ENCODE peak calls at places on chromosomes 1 and 21, in seven cellular contexts. B is fibroblast of the aortic adventitia; F is endothelial cell; E is CD8-positive, alpha-beta T cell; V is choroid plexus epithelial cell; I is fibroblast of lung; N is Peyer's patch. J is an unnamed sample.

GRCh38 chr1:21641967-21642366 is 27.2 kb downstream of the RAP1GAP start:
- DNase-seq in B (no peak), F (no peak), E (no peak), V (no peak), I (no peak), N (no peak), J (no peak)

GRCh38 chr1:182589520-182589919 is 464 bp upstream of the RNASEL start:
- DNase-seq in B (no peak), F (no peak), E (no peak), V (no peak), I (no peak), N (no peak), J (no peak)

GRCh38 chr1:234541281-234541975 is 62.4 kb upstream of the TARBP1 start:
- DNase-seq in B (peak; percentile 68), F (no peak), E (no peak), V (no peak), I (peak; percentile 73), N (no peak), J (no peak)

GRCh38 chr1:102772831-102773230 is 335.5 kb downstream of the COL11A1 start:
- DNase-seq in B (no peak), F (no peak), E (no peak), V (peak; percentile 2), I (no peak), N (no peak), J (no peak)

GRCh38 chr21:35035116-35035515 is 14.0 kb downstream of the RUNX1 start:
- DNase-seq in B (no peak), F (no peak), E (no peak), V (no peak), I (no peak), N (no peak), J (no peak)

GRCh38 chr1:212683357-212683722 is 16.3 kb downstream of the BATF3 start:
- DNase-seq in B (no peak), F (no peak), E (peak; percentile 13), V (no peak), I (no peak), N (peak; percentile 66), J (peak; percentile 79)

GRCh38 chr1:3066250-3066711 is 2.7 kb upstream of the PRDM16 start:
- DNase-seq in B (no peak), F (peak; percentile 70), E (no peak), V (no peak), I (no peak), N (no peak), J (no peak)

GRCh38 chr1:234484991-234485739 is 6.2 kb upstream of the TARBP1 start:
- DNase-seq in B (no peak), F (no peak), E (no peak), V (no peak), I (no peak), N (no peak), J (no peak)

GRCh38 chr1:53938136-53938830 is 7.2 kb downstream of the IFT25 start:
- DNase-seq in B (no peak), F (no peak), E (no peak), V (peak; percentile 22), I (peak; percentile 79), N (no peak), J (no peak)

GRCh38 chr1:19038096-19038495 is 81.6 kb upstream of the IFFO2 start:
- DNase-seq in B (no peak), F (no peak), E (no peak), V (no peak), I (no peak), N (no peak), J (no peak)

GRCh38 chr1:62391369-62391971 is 45.4 kb upstream of the USP1 start:
- DNase-seq in B (no peak), F (peak; percentile 58), E (no peak), V (no peak), I (no peak), N (no peak), J (peak; percentile 40)
- TF ChIP-seq CTCF in B (peak; percentile 40), F (peak; percentile 86), E (no peak), V (peak; percentile 53), I (peak; percentile 29), N (no peak), J (peak; percentile 45)

DNA sequence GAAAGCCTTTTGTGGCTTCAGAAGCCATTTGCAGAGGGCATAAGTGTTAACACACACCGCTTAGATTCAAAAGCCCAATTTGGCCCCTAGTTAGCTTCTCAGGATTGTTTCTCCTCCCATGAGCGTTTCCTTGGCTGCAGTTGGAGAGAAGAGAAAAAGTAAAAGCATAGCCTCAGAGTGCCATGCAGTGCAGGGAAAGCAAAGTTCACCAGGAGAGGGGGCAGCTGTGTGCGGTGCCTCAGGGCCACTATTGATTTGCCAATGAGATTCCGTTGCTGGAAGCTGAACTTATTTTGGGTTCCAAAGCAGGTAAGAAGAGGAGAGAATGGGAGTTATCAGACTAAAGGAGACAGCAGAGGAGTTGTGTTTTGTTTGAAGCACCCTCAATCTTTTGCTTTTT is 102.4 kb downstream of the SELENOF start:
- DNase-seq in B (no peak), F (no peak), E (no peak), V (no peak), I (no peak), N (no peak), J (no peak)
- TF ChIP-seq CTCF in B (no peak), F (no peak), E (no peak), V (peak; percentile 6), I (no peak), N (no peak), J (no peak)

DNA sequence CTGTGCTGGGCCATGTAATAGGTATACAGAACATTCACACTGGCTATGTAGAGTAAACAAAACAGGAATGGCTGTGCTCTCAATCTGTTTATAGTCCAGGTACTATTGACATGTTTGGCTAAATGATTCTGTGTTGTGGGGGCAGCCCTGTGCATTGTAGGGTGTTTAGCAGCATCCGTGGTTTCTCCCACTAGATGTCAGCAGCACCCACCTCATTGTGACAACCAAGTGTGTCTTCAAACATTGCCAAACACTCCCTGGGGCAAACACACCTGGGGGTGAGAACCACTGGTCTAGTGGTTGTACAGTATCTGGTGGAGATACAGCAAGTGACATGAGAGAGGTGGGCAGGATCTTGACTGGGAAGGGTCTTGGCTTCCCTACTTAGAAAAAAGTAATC is 80.4 kb upstream of the SPATA6 start:
- DNase-seq in B (no peak), F (no peak), E (no peak), V (peak; percentile 19), I (no peak), N (no peak), J (no peak)
- TF ChIP-seq CTCF in B (no peak), F (no peak), E (no peak), V (peak; percentile 38), I (no peak), N (no peak), J (peak; percentile 33)

DNA sequence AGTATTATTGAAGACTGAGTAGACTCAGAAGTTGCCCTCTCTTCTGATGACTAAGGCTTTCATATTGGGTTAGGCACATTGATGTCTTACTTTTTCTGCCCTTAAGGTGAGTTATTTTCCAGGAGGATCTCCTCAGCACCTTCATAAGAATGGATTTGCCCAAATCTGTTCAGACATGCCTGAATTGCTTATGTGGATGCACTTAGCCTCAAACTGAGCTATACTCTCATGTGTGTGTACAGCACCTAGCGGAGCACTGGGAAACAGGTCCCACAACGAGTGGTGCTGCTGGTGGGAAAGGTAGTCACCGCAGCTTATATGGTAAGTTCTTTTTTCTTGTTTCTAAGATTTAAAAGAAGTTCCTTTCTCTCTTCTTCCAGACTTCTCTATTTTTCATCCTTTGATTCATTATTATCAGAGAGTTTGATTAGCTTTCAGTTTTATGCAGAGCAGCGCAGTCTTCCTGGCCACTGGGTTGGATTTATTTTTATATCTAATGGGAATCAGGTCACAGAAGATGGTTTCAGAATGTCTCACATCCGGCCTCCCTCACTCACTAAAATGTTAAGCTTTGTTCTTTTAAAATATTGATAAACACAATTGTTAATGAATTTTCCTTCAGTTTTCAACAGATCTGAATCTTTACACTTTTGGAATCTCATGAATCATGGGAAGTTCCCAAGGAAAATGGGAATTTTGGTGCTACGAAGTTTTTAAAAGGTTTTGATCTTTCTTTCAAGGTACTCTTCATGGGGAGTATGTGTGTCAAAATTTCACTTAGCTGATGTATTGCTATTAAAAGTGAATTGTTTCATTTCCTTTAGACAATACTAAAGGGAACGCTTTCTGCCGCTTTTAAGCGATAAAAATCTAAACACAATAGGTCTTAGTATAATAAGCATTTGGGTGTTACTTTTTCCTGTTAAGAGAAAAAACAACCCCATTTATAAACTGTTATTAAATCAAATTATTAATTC is 58.5 kb downstream of the EXTL2 start:
- DNase-seq in B (no peak), F (no peak), E (no peak), V (peak; percentile 49), I (no peak), N (no peak), J (no peak)
- TF ChIP-seq CTCF in B (no peak), F (no peak), E (no peak), V (no peak), I (no peak), N (no peak), J (no peak)

DNA sequence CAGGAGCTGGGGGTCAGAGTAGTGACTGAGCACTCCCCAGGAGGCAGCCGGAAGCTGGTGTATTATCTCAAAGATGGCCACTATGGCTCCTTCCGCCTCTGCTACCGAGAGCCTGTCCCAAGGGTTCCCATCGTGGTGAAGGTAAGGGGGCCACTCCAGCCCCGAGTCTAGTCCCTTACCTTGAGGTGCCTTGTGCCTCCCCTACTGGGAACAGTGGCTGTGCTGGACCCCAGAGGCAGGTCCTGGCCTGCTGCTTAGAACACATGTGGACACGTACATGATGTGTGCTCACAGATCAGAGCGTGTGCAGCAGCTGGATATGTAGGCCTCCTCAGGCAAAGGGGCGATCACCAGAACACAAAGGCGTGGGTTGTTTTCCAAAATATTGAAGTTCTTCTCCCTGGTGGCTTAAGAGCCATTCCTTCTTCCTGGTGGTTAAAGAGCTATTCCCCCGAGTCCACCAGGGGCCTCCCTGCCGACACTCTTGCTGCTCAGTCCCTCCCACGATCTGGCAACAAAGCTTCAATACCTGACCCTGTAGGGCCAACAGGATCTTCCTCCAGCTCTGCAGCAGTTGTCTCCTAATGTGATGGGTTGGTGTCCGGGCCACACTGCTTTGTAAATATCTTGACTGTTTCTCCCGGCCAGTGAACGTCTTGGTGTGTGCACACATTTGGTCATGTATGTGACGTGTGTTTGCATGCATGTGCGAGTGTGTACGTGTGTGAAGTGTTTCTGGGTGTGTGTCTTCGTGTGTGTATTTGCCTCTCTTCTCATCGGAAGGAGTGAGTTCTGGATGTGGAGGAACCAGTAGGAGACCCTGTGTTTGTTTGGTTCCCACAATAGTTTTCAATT is 68.4 kb upstream of the TINAGL1 start:
- DNase-seq in B (no peak), F (no peak), E (no peak), V (no peak), I (no peak), N (no peak), J (no peak)
- TF ChIP-seq CTCF in B (no peak), F (no peak), E (no peak), V (no peak), I (no peak), N (no peak), J (no peak)

DNA sequence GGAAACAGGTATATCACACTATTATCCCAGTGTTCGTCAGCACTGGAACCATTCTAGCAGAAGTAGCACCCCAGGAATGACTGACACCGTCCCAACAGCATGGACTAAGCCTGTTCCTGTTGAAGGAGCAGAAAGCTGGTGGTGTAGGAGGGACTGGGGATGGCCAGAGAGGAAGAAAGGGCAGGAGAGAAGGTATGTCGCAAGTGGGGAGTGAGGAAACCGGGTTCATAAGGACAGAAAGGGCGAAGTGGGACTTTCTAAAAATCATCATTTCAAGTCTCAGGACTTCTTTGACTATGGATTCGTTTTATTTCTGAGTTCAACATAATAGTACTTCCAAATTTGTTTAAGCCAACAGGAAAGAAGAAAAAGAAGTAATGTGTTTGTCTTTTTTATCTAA is 19.7 kb upstream of the MX1 start:
- DNase-seq in B (no peak), F (no peak), E (no peak), V (no peak), I (no peak), N (no peak), J (no peak)
- TF ChIP-seq CTCF in B (no peak), F (no peak), E (no peak), V (no peak), I (no peak), N (no peak), J (no peak)

J was measured in GM13976.